ENCODE peak calls at places on chromosome 18, in five cellular contexts. T is gastrocnemius medialis, V is breast epithelium, B is lower leg skin, D is IMR-90. S is an unnamed sample.
A peak's percentile ranks its signal among the peaks of the same experiment; 100 is the strongest.

GRCh38 chr18:71027531-71027930 is 738.7 kb downstream of the SOCS6 start:
- DNase-seq in T (no peak), V (no peak), B (no peak), D (no peak), S (no peak)

GRCh38 chr18:4353853-4354418 is 101.2 kb downstream of the DLGAP1 start:
- DNase-seq in T (no peak), V (no peak), B (no peak), D (no peak), S (no peak)

GRCh38 chr18:21163647-21164625 is 52.3 kb upstream of the ROCK1 start:
- DNase-seq in T (no peak), V (no peak), B (no peak), D (peak; percentile 93), S (peak; percentile 11)

GRCh38 chr18:21742323-21742687 is 1.7 kb downstream of the MIB1 start:
- DNase-seq in T (no peak), V (no peak), B (no peak), D (peak; percentile 30), S (no peak)

GRCh38 chr18:58105206-58105907 is 61.3 kb downstream of the NEDD4L start:
- DNase-seq in T (no peak), V (no peak), B (no peak), D (peak; percentile 63), S (no peak)

GRCh38 chr18:62937065-62937464 is 221.7 kb downstream of the PHLPP1 start:
- DNase-seq in T (no peak), V (no peak), B (no peak), D (peak; percentile 36), S (no peak)

GRCh38 chr18:57542801-57543427 is 43.6 kb downstream of the FECH start:
- DNase-seq in T (no peak), V (no peak), B (no peak), D (peak; percentile 65), S (no peak)

GRCh38 chr18:31610841-31611240 is 19.2 kb downstream of the TTR start:
- DNase-seq in T (no peak), V (no peak), B (no peak), D (no peak), S (no peak)

GRCh38 chr18:34707670-34708069 is 2.4 kb upstream of the DTNA start:
- DNase-seq in T (peak; percentile 57), V (peak; percentile 49), B (no peak), D (peak; percentile 92), S (no peak)

GRCh38 chr18:43081396-43081795 is 34.1 kb downstream of the RIT2 start:
- DNase-seq in T (no peak), V (no peak), B (no peak), D (no peak), S (no peak)

GRCh38 chr18:22433960-22434359 is 16.2 kb upstream of the CTAGE1 start:
- DNase-seq in T (no peak), V (no peak), B (no peak), D (peak; percentile 17), S (no peak)

GRCh38 chr18:3541549-3542386 is 91.8 kb downstream of the TGIF1 start:
- DNase-seq in T (no peak), V (no peak), B (no peak), D (no peak), S (no peak)

GRCh38 chr18:13611616-13612110 is 114.7 kb downstream of the FAM210A start:
- DNase-seq in T (peak; percentile 25), V (no peak), B (no peak), D (peak; percentile 9), S (no peak)

GRCh38 chr18:61244632-61245031 is 88.6 kb upstream of the CDH20 start:
- DNase-seq in T (no peak), V (no peak), B (no peak), D (no peak), S (no peak)

GRCh38 chr18:57439617-57439975 is 4.4 kb downstream of the ONECUT2 start:
- DNase-seq in T (no peak), V (no peak), B (no peak), D (no peak), S (no peak)

GRCh38 chr18:27198036-27198435 is 12.9 kb upstream of the CHST9 start:
- DNase-seq in T (no peak), V (no peak), B (no peak), D (no peak), S (no peak)

GRCh38 chr18:48541026-48541746 is 2.4 kb downstream of the CTIF start:
- DNase-seq in T (peak; percentile 60), V (peak; percentile 55), B (peak; percentile 95), D (peak; percentile 75), S (peak; percentile 48)
- TF ChIP-seq POLR2A in T (peak; percentile 8), V (peak; percentile 17), B (no peak), D (peak; percentile 65), S (peak; percentile 14)

GRCh38 chr18:24112874-24113615 is 25.8 kb upstream of the CABYR start:
- DNase-seq in T (no peak), V (peak; percentile 35), B (no peak), D (peak; percentile 69), S (peak; percentile 33)
- TF ChIP-seq POLR2A in T (no peak), V (no peak), B (no peak), D (no peak), S (no peak)

DNA sequence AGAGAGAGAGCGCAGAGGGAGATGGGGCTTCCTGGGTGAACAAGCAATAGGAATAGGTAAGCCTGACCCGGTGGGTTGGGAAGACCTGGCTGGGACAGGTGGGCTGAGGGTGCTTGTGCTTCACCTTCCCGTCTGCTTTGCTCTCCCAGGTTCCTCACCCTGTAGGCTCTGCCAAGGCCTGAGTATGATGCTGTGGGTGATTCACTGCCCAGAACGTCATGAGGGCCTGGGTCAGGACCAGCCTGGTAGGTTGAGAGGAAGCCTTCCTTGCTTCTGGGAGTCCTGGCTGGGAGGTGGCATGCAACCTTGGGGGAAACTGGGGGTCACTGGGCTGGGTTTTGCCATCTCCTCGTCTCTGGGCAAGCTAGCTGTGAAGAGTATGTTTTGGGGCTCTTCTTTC is 220.2 kb upstream of the APCDD1 start:
- DNase-seq in T (no peak), V (no peak), B (no peak), D (peak; percentile 36), S (no peak)
- TF ChIP-seq POLR2A in T (no peak), V (no peak), B (no peak), D (no peak), S (no peak)

GRCh38 chr18:44828080-44828479 is 147.4 kb downstream of the SETBP1 start:
- DNase-seq in T (no peak), V (peak; percentile 26), B (no peak), D (no peak), S (no peak)
- TF ChIP-seq POLR2A in T (no peak), V (no peak), B (no peak), D (no peak), S (no peak)

DNA sequence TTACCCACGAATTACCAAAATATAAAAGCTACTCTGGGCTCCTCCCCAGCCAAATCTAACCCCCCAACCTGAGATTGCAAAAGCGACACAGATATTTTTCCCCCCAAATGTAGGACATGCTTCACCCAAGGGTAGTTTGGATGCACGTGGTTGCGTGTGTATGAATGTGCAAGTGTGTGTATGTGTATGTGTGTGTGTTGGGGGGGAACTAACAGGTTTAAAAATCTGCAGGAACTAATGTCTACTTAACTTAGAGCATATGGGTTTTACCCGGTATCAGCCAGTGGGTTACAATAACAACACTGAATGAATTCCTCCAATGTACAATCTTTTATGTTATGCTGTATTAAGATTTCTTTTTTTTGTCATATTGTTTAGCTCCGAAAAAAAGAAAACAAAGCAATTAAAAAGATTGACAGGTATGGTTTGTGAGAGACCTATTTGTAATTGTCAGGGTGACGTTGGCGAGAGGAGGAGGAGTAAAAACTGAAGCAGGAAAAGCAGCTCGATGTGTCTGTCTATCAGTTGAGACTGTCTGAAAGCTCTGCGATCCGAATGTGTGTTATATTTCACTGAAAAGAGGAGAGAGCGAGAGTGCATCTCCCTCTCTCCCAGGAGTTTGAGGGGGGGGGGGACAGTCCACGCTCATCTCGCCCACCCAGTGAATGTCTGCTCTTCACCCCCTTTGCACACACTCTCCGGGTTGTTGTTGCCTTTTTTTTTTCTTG is at the start of gene TSHZ1:
- DNase-seq in T (peak; percentile 73), V (peak; percentile 58), B (no peak), D (peak; percentile 88), S (peak; percentile 41)
- TF ChIP-seq POLR2A in T (peak; percentile 74), V (peak; percentile 59), B (no peak), D (peak; percentile 57), S (no peak)

GRCh38 chr18:79639072-79639829 is 40.4 kb upstream of the CTDP1 start:
- DNase-seq in T (no peak), V (no peak), B (no peak), D (no peak), S (no peak)

GRCh38 chr18:79634593-79634992 is 45.0 kb upstream of the CTDP1 start:
- DNase-seq in T (no peak), V (no peak), B (peak; percentile 82), D (no peak), S (no peak)

GRCh38 chr18:79635127-79635726 is 44.4 kb upstream of the CTDP1 start:
- DNase-seq in T (no peak), V (no peak), B (peak; percentile 84), D (no peak), S (no peak)

GRCh38 chr18:79637921-79638855 is 41.4 kb upstream of the CTDP1 start:
- DNase-seq in T (no peak), V (no peak), B (no peak), D (no peak), S (no peak)

GRCh38 chr18:79637181-79637920 is 42.3 kb upstream of the CTDP1 start:
- DNase-seq in T (no peak), V (no peak), B (peak; percentile 71), D (no peak), S (no peak)
- TF ChIP-seq POLR2A in T (no peak), V (no peak), B (no peak), D (no peak), S (no peak)